ENCODE peak calls at places on chromosome 1, in seven cellular contexts. Y, E, Q, H, X, G and O are unnamed samples.

GRCh38 chr1:223618680-223619079 is 46.8 kb downstream of the CAPN8 start:
- DNase-seq in Y (no peak), Q (no peak), G (no peak), E (no peak), H (no peak), X (no peak), O (no peak)

GRCh38 chr1:158169105-158169504 is 11.6 kb upstream of the CD1D start:
- DNase-seq in H (no peak), G (no peak), X (no peak), Y (no peak), E (no peak), Q (no peak), O (no peak)

GRCh38 chr1:100606438-100606837 is 68.5 kb downstream of the GPR88 start:
- DNase-seq in H (peak), X (no peak), G (no peak), Y (peak), Q (no peak), E (no peak), O (peak)

GRCh38 chr1:247500725-247501348 is 35.4 kb downstream of the OR2C3 start:
- DNase-seq in X (no peak), E (no peak), G (no peak), Y (no peak), Q (no peak), H (no peak), O (no peak)

GRCh38 chr1:228990906-228991569 is 255.8 kb downstream of the RHOU start:
- DNase-seq in Y (no peak), H (no peak), X (no peak), Q (no peak), E (no peak), G (no peak), O (no peak)

GRCh38 chr1:217062566-217062965 is 339.3 kb upstream of the ESRRG start:
- DNase-seq in G (no peak), E (no peak), X (no peak), Q (no peak), H (no peak), Y (no peak), O (no peak)

GRCh38 chr1:229897540-229897939 is 169.5 kb upstream of the GALNT2 start:
- DNase-seq in Y (no peak), X (no peak), Q (no peak), E (no peak), G (no peak), H (no peak), O (peak)

GRCh38 chr1:200535605-200536004 is 84.9 kb downstream of the KIF14 start:
- DNase-seq in G (no peak), E (peak), Y (peak), H (peak), X (peak), Q (no peak), O (no peak)

GRCh38 chr1:192626366-192627179 is 9.4 kb upstream of the RGS13 start:
- DNase-seq in G (no peak), E (no peak), Y (no peak), Q (no peak), H (no peak), X (no peak), O (no peak)

GRCh38 chr1:186014370-186015030 is 280.3 kb downstream of the HMCN1 start:
- DNase-seq in G (no peak), X (no peak), Y (no peak), Q (no peak), H (no peak), E (no peak), O (no peak)

GRCh38 chr1:160375788-160376524 is 9.1 kb downstream of the NHLH1 start:
- DNase-seq in H (no peak), Q (no peak), Y (no peak), X (no peak), E (peak), G (no peak), O (no peak)

GRCh38 chr1:248872752-248873408 is 14.0 kb upstream of the ZNF692 start:
- DNase-seq in Y (peak), E (peak), Q (peak), G (peak), H (peak), X (peak), O (peak)

GRCh38 chr1:8816306-8816705 is 1.1 kb downstream of the RERE start:
- DNase-seq in G (no peak), E (no peak), Y (peak), H (peak), Q (no peak), X (no peak), O (no peak)

GRCh38 chr1:69686367-69686984 is 118.8 kb downstream of the LRRC7 start:
- DNase-seq in G (no peak), X (no peak), E (no peak), Q (no peak), Y (no peak), H (no peak), O (no peak)

GRCh38 chr1:33876970-33877680 is 13.2 kb downstream of the HMGB4 start:
- DNase-seq in E (no peak), Q (peak), H (peak), G (no peak), Y (peak), X (no peak), O (peak)

GRCh38 chr1:171266930-171267329 is 18.6 kb downstream of the FMO1 start:
- DNase-seq in H (no peak), Y (no peak), E (no peak), X (no peak), Q (no peak), G (no peak), O (no peak)

GRCh38 chr1:30596891-30597290 is 126.5 kb downstream of the MATN1 start:
- DNase-seq in H (no peak), Q (no peak), X (no peak), Y (no peak), G (no peak), E (no peak), O (no peak)

GRCh38 chr1:94071391-94071790 is 49.6 kb downstream of the ABCA4 start:
- DNase-seq in X (no peak), Y (no peak), G (no peak), E (no peak), Q (no peak), H (no peak), O (no peak)